ENCODE peak calls at places on chromosomes 3 and 15, in eight cellular contexts. One of them, this sample, is unnamed.

GRCh38 chr3:11053926-11054503 is 61.5 kb downstream of the SLC6A1 start:
- DNase-seq in cardiac muscle cell: no peak
- DNase-seq in right cardiac atrium: no peak
- DNase-seq in effector CD4-positive, alpha-beta T cell: no peak
- DNase-seq in activated CD8-positive, alpha-beta memory T cell treated with anti-CD3 and anti-CD28 coated beads for 1 hour: no peak
- DNase-seq in omental fat pad: no peak
- DNase-seq in psoas muscle: no peak
- DNase-seq in left ventricle myocardium inferior: no peak
- DNase-seq in this sample: no peak

GRCh38 chr3:184523825-184524615 is 37.6 kb upstream of the EPHB3 start:
- DNase-seq in cardiac muscle cell: peak; percentile 55
- DNase-seq in right cardiac atrium: no peak
- DNase-seq in effector CD4-positive, alpha-beta T cell: no peak
- DNase-seq in activated CD8-positive, alpha-beta memory T cell treated with anti-CD3 and anti-CD28 coated beads for 1 hour: no peak
- DNase-seq in omental fat pad: no peak
- DNase-seq in psoas muscle: no peak
- DNase-seq in left ventricle myocardium inferior: no peak
- DNase-seq in this sample: no peak

GRCh38 chr3:194072097-194072428 is 63.9 kb upstream of the HES1 start:
- DNase-seq in cardiac muscle cell: no peak
- DNase-seq in right cardiac atrium: no peak
- DNase-seq in effector CD4-positive, alpha-beta T cell: no peak
- DNase-seq in activated CD8-positive, alpha-beta memory T cell treated with anti-CD3 and anti-CD28 coated beads for 1 hour: no peak
- DNase-seq in omental fat pad: no peak
- DNase-seq in psoas muscle: no peak
- DNase-seq in left ventricle myocardium inferior: no peak
- DNase-seq in this sample: no peak

GRCh38 chr15:63339006-63339766 is 42.5 kb downstream of the CA12 start:
- DNase-seq in cardiac muscle cell: no peak
- DNase-seq in right cardiac atrium: no peak
- DNase-seq in effector CD4-positive, alpha-beta T cell: no peak
- DNase-seq in activated CD8-positive, alpha-beta memory T cell treated with anti-CD3 and anti-CD28 coated beads for 1 hour: no peak
- DNase-seq in omental fat pad: no peak
- DNase-seq in psoas muscle: no peak
- DNase-seq in left ventricle myocardium inferior: no peak
- DNase-seq in this sample: no peak

GRCh38 chr15:85527907-85528306 is 147.5 kb downstream of the AKAP13 start:
- DNase-seq in cardiac muscle cell: peak; percentile 96
- DNase-seq in right cardiac atrium: peak; percentile 60
- DNase-seq in effector CD4-positive, alpha-beta T cell: no peak
- DNase-seq in activated CD8-positive, alpha-beta memory T cell treated with anti-CD3 and anti-CD28 coated beads for 1 hour: no peak
- DNase-seq in omental fat pad: no peak
- DNase-seq in psoas muscle: no peak
- DNase-seq in left ventricle myocardium inferior: no peak
- DNase-seq in this sample: no peak

GRCh38 chr3:67073812-67074211 is 75.7 kb downstream of the KBTBD8 start:
- DNase-seq in cardiac muscle cell: no peak
- DNase-seq in right cardiac atrium: no peak
- DNase-seq in effector CD4-positive, alpha-beta T cell: no peak
- DNase-seq in activated CD8-positive, alpha-beta memory T cell treated with anti-CD3 and anti-CD28 coated beads for 1 hour: no peak
- DNase-seq in omental fat pad: no peak
- DNase-seq in psoas muscle: no peak
- DNase-seq in left ventricle myocardium inferior: no peak
- DNase-seq in this sample: no peak

GRCh38 chr3:197749315-197749600 is 425 bp upstream of the FYTTD1 start:
- DNase-seq in cardiac muscle cell: peak; percentile 58
- DNase-seq in right cardiac atrium: no peak
- DNase-seq in effector CD4-positive, alpha-beta T cell: peak; percentile 64
- DNase-seq in activated CD8-positive, alpha-beta memory T cell treated with anti-CD3 and anti-CD28 coated beads for 1 hour: no peak
- DNase-seq in omental fat pad: no peak
- DNase-seq in psoas muscle: no peak
- DNase-seq in left ventricle myocardium inferior: no peak
- DNase-seq in this sample: peak; percentile 74

GRCh38 chr15:98668566-98669308 is 20.4 kb downstream of the IGF1R start:
- DNase-seq in cardiac muscle cell: no peak
- DNase-seq in right cardiac atrium: no peak
- DNase-seq in effector CD4-positive, alpha-beta T cell: no peak
- DNase-seq in activated CD8-positive, alpha-beta memory T cell treated with anti-CD3 and anti-CD28 coated beads for 1 hour: no peak
- DNase-seq in omental fat pad: no peak
- DNase-seq in psoas muscle: no peak
- DNase-seq in left ventricle myocardium inferior: no peak
- DNase-seq in this sample: no peak

GRCh38 chr3:48271763-48272498 is 31.0 kb downstream of the ZNF589 start:
- DNase-seq in cardiac muscle cell: no peak
- DNase-seq in right cardiac atrium: peak; percentile 56
- DNase-seq in effector CD4-positive, alpha-beta T cell: no peak
- DNase-seq in activated CD8-positive, alpha-beta memory T cell treated with anti-CD3 and anti-CD28 coated beads for 1 hour: no peak
- DNase-seq in omental fat pad: no peak
- DNase-seq in psoas muscle: no peak
- DNase-seq in left ventricle myocardium inferior: no peak
- DNase-seq in this sample: no peak

GRCh38 chr3:125125822-125126245 is 70.0 kb upstream of the HEG1 start:
- DNase-seq in cardiac muscle cell: peak; percentile 98
- DNase-seq in right cardiac atrium: no peak
- DNase-seq in effector CD4-positive, alpha-beta T cell: no peak
- DNase-seq in activated CD8-positive, alpha-beta memory T cell treated with anti-CD3 and anti-CD28 coated beads for 1 hour: no peak
- DNase-seq in omental fat pad: peak; percentile 72
- DNase-seq in psoas muscle: no peak
- DNase-seq in left ventricle myocardium inferior: no peak
- DNase-seq in this sample: no peak

GRCh38 chr15:69014454-69014853 is at the start of gene NOX5:
- DNase-seq in cardiac muscle cell: no peak
- DNase-seq in right cardiac atrium: no peak
- DNase-seq in effector CD4-positive, alpha-beta T cell: no peak
- DNase-seq in activated CD8-positive, alpha-beta memory T cell treated with anti-CD3 and anti-CD28 coated beads for 1 hour: no peak
- DNase-seq in omental fat pad: no peak
- DNase-seq in psoas muscle: no peak
- DNase-seq in left ventricle myocardium inferior: no peak
- DNase-seq in this sample: no peak

GRCh38 chr15:46710561-46710960 is 1006.7 kb upstream of the SEMA6D start:
- DNase-seq in cardiac muscle cell: no peak
- DNase-seq in right cardiac atrium: no peak
- DNase-seq in effector CD4-positive, alpha-beta T cell: no peak
- DNase-seq in activated CD8-positive, alpha-beta memory T cell treated with anti-CD3 and anti-CD28 coated beads for 1 hour: no peak
- DNase-seq in omental fat pad: no peak
- DNase-seq in psoas muscle: no peak
- DNase-seq in left ventricle myocardium inferior: no peak
- DNase-seq in this sample: no peak

GRCh38 chr15:42672444-42672843 is 64.5 kb downstream of the CDAN1 start:
- DNase-seq in cardiac muscle cell: no peak
- DNase-seq in right cardiac atrium: no peak
- DNase-seq in effector CD4-positive, alpha-beta T cell: no peak
- DNase-seq in activated CD8-positive, alpha-beta memory T cell treated with anti-CD3 and anti-CD28 coated beads for 1 hour: no peak
- DNase-seq in omental fat pad: no peak
- DNase-seq in psoas muscle: no peak
- DNase-seq in left ventricle myocardium inferior: no peak
- DNase-seq in this sample: no peak

GRCh38 chr15:65423977-65424679 is 1.4 kb upstream of the IGDCC4 start:
- DNase-seq in cardiac muscle cell: no peak
- DNase-seq in right cardiac atrium: no peak
- DNase-seq in effector CD4-positive, alpha-beta T cell: no peak
- DNase-seq in activated CD8-positive, alpha-beta memory T cell treated with anti-CD3 and anti-CD28 coated beads for 1 hour: no peak
- DNase-seq in omental fat pad: no peak
- DNase-seq in psoas muscle: no peak
- DNase-seq in left ventricle myocardium inferior: peak; percentile 5
- DNase-seq in this sample: no peak

GRCh38 chr3:4726549-4726948 is 233.4 kb downstream of the ITPR1 start:
- DNase-seq in cardiac muscle cell: no peak
- DNase-seq in right cardiac atrium: no peak
- DNase-seq in effector CD4-positive, alpha-beta T cell: no peak
- DNase-seq in activated CD8-positive, alpha-beta memory T cell treated with anti-CD3 and anti-CD28 coated beads for 1 hour: no peak
- DNase-seq in omental fat pad: no peak
- DNase-seq in psoas muscle: no peak
- DNase-seq in left ventricle myocardium inferior: no peak
- DNase-seq in this sample: no peak

GRCh38 chr15:57356178-57356577 is 20.1 kb upstream of the CGNL1 start:
- DNase-seq in cardiac muscle cell: no peak
- DNase-seq in right cardiac atrium: no peak
- DNase-seq in effector CD4-positive, alpha-beta T cell: no peak
- DNase-seq in activated CD8-positive, alpha-beta memory T cell treated with anti-CD3 and anti-CD28 coated beads for 1 hour: no peak
- DNase-seq in omental fat pad: no peak
- DNase-seq in psoas muscle: no peak
- DNase-seq in left ventricle myocardium inferior: no peak
- DNase-seq in this sample: no peak

GRCh38 chr3:190338717-190339116 is 16.5 kb upstream of the CLDN1 start:
- DNase-seq in cardiac muscle cell: no peak
- DNase-seq in right cardiac atrium: no peak
- DNase-seq in effector CD4-positive, alpha-beta T cell: no peak
- DNase-seq in activated CD8-positive, alpha-beta memory T cell treated with anti-CD3 and anti-CD28 coated beads for 1 hour: no peak
- DNase-seq in omental fat pad: no peak
- DNase-seq in psoas muscle: no peak
- DNase-seq in left ventricle myocardium inferior: no peak
- DNase-seq in this sample: no peak

GRCh38 chr3:60954049-60954448 is 297.2 kb downstream of the FHIT start:
- DNase-seq in cardiac muscle cell: no peak
- DNase-seq in right cardiac atrium: no peak
- DNase-seq in effector CD4-positive, alpha-beta T cell: no peak
- DNase-seq in activated CD8-positive, alpha-beta memory T cell treated with anti-CD3 and anti-CD28 coated beads for 1 hour: no peak
- DNase-seq in omental fat pad: no peak
- DNase-seq in psoas muscle: no peak
- DNase-seq in left ventricle myocardium inferior: no peak
- DNase-seq in this sample: no peak

GRCh38 chr15:98035577-98036010 is 75.1 kb downstream of the ARRDC4 start:
- DNase-seq in cardiac muscle cell: no peak
- DNase-seq in right cardiac atrium: no peak
- DNase-seq in effector CD4-positive, alpha-beta T cell: no peak
- DNase-seq in activated CD8-positive, alpha-beta memory T cell treated with anti-CD3 and anti-CD28 coated beads for 1 hour: no peak
- DNase-seq in omental fat pad: no peak
- DNase-seq in psoas muscle: no peak
- DNase-seq in left ventricle myocardium inferior: no peak
- DNase-seq in this sample: no peak

GRCh38 chr15:52567886-52568568 is 803 bp downstream of the ARPP19 start:
- DNase-seq in cardiac muscle cell: no peak
- DNase-seq in right cardiac atrium: peak; percentile 55
- DNase-seq in effector CD4-positive, alpha-beta T cell: peak; percentile 24
- DNase-seq in activated CD8-positive, alpha-beta memory T cell treated with anti-CD3 and anti-CD28 coated beads for 1 hour: peak; percentile 17
- DNase-seq in omental fat pad: no peak
- DNase-seq in psoas muscle: no peak
- DNase-seq in left ventricle myocardium inferior: no peak
- DNase-seq in this sample: no peak

GRCh38 chr3:101017048-101017447 is 23.8 kb upstream of the ABI3BP start:
- DNase-seq in cardiac muscle cell: peak; percentile 60
- DNase-seq in right cardiac atrium: no peak
- DNase-seq in effector CD4-positive, alpha-beta T cell: no peak
- DNase-seq in activated CD8-positive, alpha-beta memory T cell treated with anti-CD3 and anti-CD28 coated beads for 1 hour: no peak
- DNase-seq in omental fat pad: no peak
- DNase-seq in psoas muscle: no peak
- DNase-seq in left ventricle myocardium inferior: no peak
- DNase-seq in this sample: no peak

GRCh38 chr15:75786564-75786925 is 56.7 kb upstream of the UBE2Q2 start:
- DNase-seq in cardiac muscle cell: no peak
- DNase-seq in right cardiac atrium: no peak
- DNase-seq in effector CD4-positive, alpha-beta T cell: no peak
- DNase-seq in activated CD8-positive, alpha-beta memory T cell treated with anti-CD3 and anti-CD28 coated beads for 1 hour: no peak
- DNase-seq in omental fat pad: no peak
- DNase-seq in psoas muscle: no peak
- DNase-seq in left ventricle myocardium inferior: no peak
- DNase-seq in this sample: no peak

GRCh38 chr3:31181661-31182060 is 287.2 kb upstream of the GADL1 start:
- DNase-seq in cardiac muscle cell: no peak
- DNase-seq in right cardiac atrium: no peak
- DNase-seq in effector CD4-positive, alpha-beta T cell: no peak
- DNase-seq in activated CD8-positive, alpha-beta memory T cell treated with anti-CD3 and anti-CD28 coated beads for 1 hour: no peak
- DNase-seq in omental fat pad: no peak
- DNase-seq in psoas muscle: no peak
- DNase-seq in left ventricle myocardium inferior: no peak
- DNase-seq in this sample: no peak

GRCh38 chr3:42024578-42025387 is 62.9 kb upstream of the ULK4 start:
- DNase-seq in cardiac muscle cell: no peak
- DNase-seq in right cardiac atrium: no peak
- DNase-seq in effector CD4-positive, alpha-beta T cell: no peak
- DNase-seq in activated CD8-positive, alpha-beta memory T cell treated with anti-CD3 and anti-CD28 coated beads for 1 hour: no peak
- DNase-seq in omental fat pad: no peak
- DNase-seq in psoas muscle: no peak
- DNase-seq in left ventricle myocardium inferior: no peak
- DNase-seq in this sample: no peak

GRCh38 chr3:126261037-126261436 is 80.7 kb upstream of the ALDH1L1 start:
- DNase-seq in cardiac muscle cell: peak; percentile 95
- DNase-seq in right cardiac atrium: peak; percentile 91
- DNase-seq in effector CD4-positive, alpha-beta T cell: no peak
- DNase-seq in activated CD8-positive, alpha-beta memory T cell treated with anti-CD3 and anti-CD28 coated beads for 1 hour: no peak
- DNase-seq in omental fat pad: no peak
- DNase-seq in psoas muscle: peak; percentile 72
- DNase-seq in left ventricle myocardium inferior: peak; percentile 73
- DNase-seq in this sample: no peak

GRCh38 chr3:23648326-23648964 is 157.3 kb upstream of the UBE2E1 start:
- DNase-seq in cardiac muscle cell: peak; percentile 42
- DNase-seq in right cardiac atrium: no peak
- DNase-seq in effector CD4-positive, alpha-beta T cell: no peak
- DNase-seq in activated CD8-positive, alpha-beta memory T cell treated with anti-CD3 and anti-CD28 coated beads for 1 hour: no peak
- DNase-seq in omental fat pad: no peak
- DNase-seq in psoas muscle: no peak
- DNase-seq in left ventricle myocardium inferior: no peak
- DNase-seq in this sample: no peak